ENCODE peak calls at places on chromosomes 11 and 22, in eight cellular contexts. One of them, this sample, is unnamed.

GRCh38 chr11:30527566-30527965 is 58.6 kb downstream of the MPPED2 start:
- DNase-seq in adrenal gland: peak; percentile 35
- DNase-seq in right atrium auricular region: no peak
- DNase-seq in effector memory CD4-positive, alpha-beta T cell: no peak
- DNase-seq in CD8-positive, alpha-beta T cell: no peak
- DNase-seq in mesenchymal stem cell: no peak
- DNase-seq in H7: no peak
- DNase-seq in CD4-positive, CD25-positive, alpha-beta regulatory T cell: no peak
- DNase-seq in this sample: no peak

GRCh38 chr22:50299724-50300619 is 7.5 kb downstream of the PLXNB2 start:
- DNase-seq in adrenal gland: no peak
- DNase-seq in effector memory CD4-positive, alpha-beta T cell: no peak
- DNase-seq in CD8-positive, alpha-beta T cell: no peak
- DNase-seq in CD4-positive, CD25-positive, alpha-beta regulatory T cell: no peak
- DNase-seq in right atrium auricular region: no peak
- DNase-seq in H7: peak; percentile 98
- DNase-seq in mesenchymal stem cell: no peak
- DNase-seq in this sample: no peak

GRCh38 chr11:67382481-67383136 is 9.2 kb upstream of the RAD9A start:
- DNase-seq in CD8-positive, alpha-beta T cell: peak; percentile 79
- DNase-seq in right atrium auricular region: peak; percentile 86
- DNase-seq in CD4-positive, CD25-positive, alpha-beta regulatory T cell: peak; percentile 74
- DNase-seq in mesenchymal stem cell: peak; percentile 79
- DNase-seq in adrenal gland: peak; percentile 80
- DNase-seq in H7: peak; percentile 90
- DNase-seq in effector memory CD4-positive, alpha-beta T cell: peak; percentile 73
- DNase-seq in this sample: peak; percentile 77

GRCh38 chr11:60905551-60906113 is 753 bp downstream of the PRPF19 start:
- DNase-seq in CD8-positive, alpha-beta T cell: no peak
- DNase-seq in adrenal gland: no peak
- DNase-seq in H7: no peak
- DNase-seq in effector memory CD4-positive, alpha-beta T cell: no peak
- DNase-seq in right atrium auricular region: no peak
- DNase-seq in mesenchymal stem cell: peak; percentile 61
- DNase-seq in CD4-positive, CD25-positive, alpha-beta regulatory T cell: no peak
- DNase-seq in this sample: no peak

GRCh38 chr11:2250041-2250440 is 20.3 kb downstream of the ASCL2 start:
- DNase-seq in adrenal gland: no peak
- DNase-seq in effector memory CD4-positive, alpha-beta T cell: no peak
- DNase-seq in mesenchymal stem cell: no peak
- DNase-seq in right atrium auricular region: no peak
- DNase-seq in CD4-positive, CD25-positive, alpha-beta regulatory T cell: no peak
- DNase-seq in CD8-positive, alpha-beta T cell: no peak
- DNase-seq in H7: no peak
- DNase-seq in this sample: no peak

GRCh38 chr11:2348986-2349385 is 28.1 kb upstream of the CD81 start:
- DNase-seq in CD8-positive, alpha-beta T cell: no peak
- DNase-seq in adrenal gland: no peak
- DNase-seq in H7: no peak
- DNase-seq in mesenchymal stem cell: peak; percentile 23
- DNase-seq in CD4-positive, CD25-positive, alpha-beta regulatory T cell: no peak
- DNase-seq in effector memory CD4-positive, alpha-beta T cell: no peak
- DNase-seq in right atrium auricular region: no peak
- DNase-seq in this sample: no peak

GRCh38 chr11:66069715-66070603 is at the start of gene PACS1:
- DNase-seq in effector memory CD4-positive, alpha-beta T cell: peak; percentile 73
- DNase-seq in CD8-positive, alpha-beta T cell: peak; percentile 73
- DNase-seq in adrenal gland: peak; percentile 77
- DNase-seq in H7: peak; percentile 97
- DNase-seq in CD4-positive, CD25-positive, alpha-beta regulatory T cell: peak; percentile 79
- DNase-seq in right atrium auricular region: peak; percentile 70
- DNase-seq in mesenchymal stem cell: peak; percentile 73
- DNase-seq in this sample: peak; percentile 76

GRCh38 chr11:118366287-118366686 is 6.9 kb downstream of the UBE4A start:
- DNase-seq in CD4-positive, CD25-positive, alpha-beta regulatory T cell: no peak
- DNase-seq in CD8-positive, alpha-beta T cell: no peak
- DNase-seq in right atrium auricular region: no peak
- DNase-seq in adrenal gland: no peak
- DNase-seq in H7: no peak
- DNase-seq in mesenchymal stem cell: no peak
- DNase-seq in effector memory CD4-positive, alpha-beta T cell: no peak
- DNase-seq in this sample: no peak

GRCh38 chr11:2538951-2539735 is 94.3 kb downstream of the KCNQ1 start:
- DNase-seq in CD8-positive, alpha-beta T cell: no peak
- DNase-seq in adrenal gland: peak; percentile 15
- DNase-seq in H7: peak; percentile 52
- DNase-seq in effector memory CD4-positive, alpha-beta T cell: no peak
- DNase-seq in mesenchymal stem cell: no peak
- DNase-seq in CD4-positive, CD25-positive, alpha-beta regulatory T cell: no peak
- DNase-seq in right atrium auricular region: no peak
- DNase-seq in this sample: peak; percentile 33

GRCh38 chr11:96905084-96905641 is 515.4 kb downstream of the JRKL start:
- DNase-seq in CD4-positive, CD25-positive, alpha-beta regulatory T cell: no peak
- DNase-seq in mesenchymal stem cell: no peak
- DNase-seq in right atrium auricular region: no peak
- DNase-seq in adrenal gland: no peak
- DNase-seq in H7: no peak
- DNase-seq in CD8-positive, alpha-beta T cell: no peak
- DNase-seq in effector memory CD4-positive, alpha-beta T cell: no peak
- DNase-seq in this sample: no peak

GRCh38 chr11:113286509-113287497 is 27.6 kb upstream of the TTC12 start:
- DNase-seq in CD4-positive, CD25-positive, alpha-beta regulatory T cell: no peak
- DNase-seq in right atrium auricular region: no peak
- DNase-seq in adrenal gland: no peak
- DNase-seq in effector memory CD4-positive, alpha-beta T cell: no peak
- DNase-seq in mesenchymal stem cell: peak; percentile 49
- DNase-seq in CD8-positive, alpha-beta T cell: no peak
- DNase-seq in H7: no peak
- DNase-seq in this sample: no peak

GRCh38 chr22:20584872-20585639 is 77.6 kb downstream of the MED15 start:
- DNase-seq in effector memory CD4-positive, alpha-beta T cell: no peak
- DNase-seq in CD4-positive, CD25-positive, alpha-beta regulatory T cell: no peak
- DNase-seq in adrenal gland: no peak
- DNase-seq in right atrium auricular region: no peak
- DNase-seq in H7: no peak
- DNase-seq in mesenchymal stem cell: no peak
- DNase-seq in CD8-positive, alpha-beta T cell: no peak
- DNase-seq in this sample: no peak

GRCh38 chr11:72569966-72570892 is 104.0 kb downstream of the PDE2A start:
- DNase-seq in mesenchymal stem cell: peak; percentile 45
- DNase-seq in CD8-positive, alpha-beta T cell: no peak
- DNase-seq in effector memory CD4-positive, alpha-beta T cell: no peak
- DNase-seq in H7: no peak
- DNase-seq in CD4-positive, CD25-positive, alpha-beta regulatory T cell: no peak
- DNase-seq in adrenal gland: no peak
- DNase-seq in right atrium auricular region: no peak
- DNase-seq in this sample: no peak

GRCh38 chr11:12598330-12599256 is 75.6 kb upstream of the TEAD1 start:
- DNase-seq in H7: no peak
- DNase-seq in mesenchymal stem cell: peak; percentile 55
- DNase-seq in adrenal gland: no peak
- DNase-seq in effector memory CD4-positive, alpha-beta T cell: no peak
- DNase-seq in CD8-positive, alpha-beta T cell: no peak
- DNase-seq in CD4-positive, CD25-positive, alpha-beta regulatory T cell: no peak
- DNase-seq in right atrium auricular region: no peak
- DNase-seq in this sample: no peak

GRCh38 chr22:50417544-50417943 is 57.3 kb downstream of the SBF1 start:
- DNase-seq in adrenal gland: no peak
- DNase-seq in effector memory CD4-positive, alpha-beta T cell: no peak
- DNase-seq in H7: no peak
- DNase-seq in mesenchymal stem cell: no peak
- DNase-seq in right atrium auricular region: no peak
- DNase-seq in CD4-positive, CD25-positive, alpha-beta regulatory T cell: no peak
- DNase-seq in CD8-positive, alpha-beta T cell: no peak
- DNase-seq in this sample: no peak

GRCh38 chr11:4375431-4376113 is 7.4 kb upstream of the OR52B4 start:
- DNase-seq in CD8-positive, alpha-beta T cell: no peak
- DNase-seq in CD4-positive, CD25-positive, alpha-beta regulatory T cell: no peak
- DNase-seq in effector memory CD4-positive, alpha-beta T cell: no peak
- DNase-seq in right atrium auricular region: no peak
- DNase-seq in mesenchymal stem cell: no peak
- DNase-seq in adrenal gland: no peak
- DNase-seq in H7: no peak
- DNase-seq in this sample: no peak

GRCh38 chr22:25494774-25495173 is 69.7 kb upstream of the GRK3 start:
- DNase-seq in CD8-positive, alpha-beta T cell: no peak
- DNase-seq in effector memory CD4-positive, alpha-beta T cell: no peak
- DNase-seq in mesenchymal stem cell: no peak
- DNase-seq in adrenal gland: no peak
- DNase-seq in CD4-positive, CD25-positive, alpha-beta regulatory T cell: no peak
- DNase-seq in H7: no peak
- DNase-seq in right atrium auricular region: no peak
- DNase-seq in this sample: no peak

GRCh38 chr11:82732734-82733443 is 775 bp downstream of the FAM181B start:
- DNase-seq in CD4-positive, CD25-positive, alpha-beta regulatory T cell: no peak
- DNase-seq in mesenchymal stem cell: no peak
- DNase-seq in right atrium auricular region: no peak
- DNase-seq in effector memory CD4-positive, alpha-beta T cell: no peak
- DNase-seq in H7: peak; percentile 76
- DNase-seq in adrenal gland: peak; percentile 24
- DNase-seq in CD8-positive, alpha-beta T cell: no peak
- DNase-seq in this sample: no peak

GRCh38 chr11:120340529-120340928 is 4.3 kb downstream of the ARHGEF12 start:
- DNase-seq in mesenchymal stem cell: no peak
- DNase-seq in effector memory CD4-positive, alpha-beta T cell: no peak
- DNase-seq in H7: no peak
- DNase-seq in right atrium auricular region: no peak
- DNase-seq in CD8-positive, alpha-beta T cell: no peak
- DNase-seq in adrenal gland: no peak
- DNase-seq in CD4-positive, CD25-positive, alpha-beta regulatory T cell: no peak
- DNase-seq in this sample: no peak

GRCh38 chr11:123356539-123356938 is 73.5 kb upstream of the GRAMD1B start:
- DNase-seq in CD4-positive, CD25-positive, alpha-beta regulatory T cell: no peak
- DNase-seq in effector memory CD4-positive, alpha-beta T cell: no peak
- DNase-seq in mesenchymal stem cell: no peak
- DNase-seq in adrenal gland: no peak
- DNase-seq in H7: no peak
- DNase-seq in right atrium auricular region: no peak
- DNase-seq in CD8-positive, alpha-beta T cell: no peak
- DNase-seq in this sample: no peak

GRCh38 chr11:123357990-123358827 is 71.9 kb upstream of the GRAMD1B start:
- DNase-seq in adrenal gland: peak; percentile 44
- DNase-seq in H7: peak; percentile 77
- DNase-seq in effector memory CD4-positive, alpha-beta T cell: no peak
- DNase-seq in CD8-positive, alpha-beta T cell: no peak
- DNase-seq in right atrium auricular region: no peak
- DNase-seq in CD4-positive, CD25-positive, alpha-beta regulatory T cell: no peak
- DNase-seq in mesenchymal stem cell: peak; percentile 8
- DNase-seq in this sample: no peak

GRCh38 chr11:123360267-123360936 is 69.7 kb upstream of the GRAMD1B start:
- DNase-seq in right atrium auricular region: no peak
- DNase-seq in CD4-positive, CD25-positive, alpha-beta regulatory T cell: no peak
- DNase-seq in CD8-positive, alpha-beta T cell: no peak
- DNase-seq in mesenchymal stem cell: no peak
- DNase-seq in H7: no peak
- DNase-seq in effector memory CD4-positive, alpha-beta T cell: no peak
- DNase-seq in adrenal gland: no peak
- DNase-seq in this sample: no peak

GRCh38 chr11:123354371-123354770 is 75.7 kb upstream of the GRAMD1B start:
- DNase-seq in mesenchymal stem cell: no peak
- DNase-seq in CD4-positive, CD25-positive, alpha-beta regulatory T cell: no peak
- DNase-seq in effector memory CD4-positive, alpha-beta T cell: no peak
- DNase-seq in right atrium auricular region: no peak
- DNase-seq in H7: no peak
- DNase-seq in CD8-positive, alpha-beta T cell: no peak
- DNase-seq in adrenal gland: no peak
- DNase-seq in this sample: no peak

GRCh38 chr11:123357353-123357989 is 72.6 kb upstream of the GRAMD1B start:
- DNase-seq in right atrium auricular region: no peak
- DNase-seq in effector memory CD4-positive, alpha-beta T cell: no peak
- DNase-seq in H7: no peak
- DNase-seq in CD4-positive, CD25-positive, alpha-beta regulatory T cell: no peak
- DNase-seq in CD8-positive, alpha-beta T cell: no peak
- DNase-seq in adrenal gland: no peak
- DNase-seq in mesenchymal stem cell: no peak
- DNase-seq in this sample: no peak
- H3K4me3 ChIP-seq in right atrium auricular region: peak overlapping the region; percentile 51
- H3K4me3 ChIP-seq in effector memory CD4-positive, alpha-beta T cell: peak overlapping the region; percentile 44
- H3K4me3 ChIP-seq in H7: peak overlapping the region; percentile 71
- H3K4me3 ChIP-seq in CD4-positive, CD25-positive, alpha-beta regulatory T cell: peak overlapping the region; percentile 49
- H3K4me3 ChIP-seq in CD8-positive, alpha-beta T cell: peak overlapping the region; percentile 25
- H3K4me3 ChIP-seq in adrenal gland: peak overlapping the region; percentile 63
- H3K4me3 ChIP-seq in mesenchymal stem cell: peak overlapping the region; percentile 85
- H3K4me3 ChIP-seq in this sample: peak overlapping the region; percentile 61

GRCh38 chr22:44906248-44906936 is 103.4 kb downstream of the PHF21B start:
- DNase-seq in CD4-positive, CD25-positive, alpha-beta regulatory T cell: no peak
- DNase-seq in H7: no peak
- DNase-seq in adrenal gland: no peak
- DNase-seq in CD8-positive, alpha-beta T cell: no peak
- DNase-seq in right atrium auricular region: no peak
- DNase-seq in mesenchymal stem cell: no peak
- DNase-seq in effector memory CD4-positive, alpha-beta T cell: no peak
- DNase-seq in this sample: no peak
- H3K4me3 ChIP-seq in CD4-positive, CD25-positive, alpha-beta regulatory T cell: no peak overlapping the region
- H3K4me3 ChIP-seq in H7: no peak overlapping the region
- H3K4me3 ChIP-seq in adrenal gland: no peak overlapping the region
- H3K4me3 ChIP-seq in CD8-positive, alpha-beta T cell: no peak overlapping the region
- H3K4me3 ChIP-seq in right atrium auricular region: no peak overlapping the region
- H3K4me3 ChIP-seq in mesenchymal stem cell: no peak overlapping the region
- H3K4me3 ChIP-seq in effector memory CD4-positive, alpha-beta T cell: no peak overlapping the region
- H3K4me3 ChIP-seq in this sample: no peak overlapping the region

GRCh38 chr11:78045851-78046485 is 17.7 kb upstream of the THRSP start:
- DNase-seq in H7: peak; percentile 97
- DNase-seq in right atrium auricular region: peak; percentile 82
- DNase-seq in effector memory CD4-positive, alpha-beta T cell: peak; percentile 49
- DNase-seq in CD8-positive, alpha-beta T cell: peak; percentile 77
- DNase-seq in mesenchymal stem cell: peak; percentile 63
- DNase-seq in CD4-positive, CD25-positive, alpha-beta regulatory T cell: peak; percentile 59
- DNase-seq in adrenal gland: peak; percentile 90
- DNase-seq in this sample: peak; percentile 66
- H3K4me3 ChIP-seq in H7: peak overlapping the region; percentile 24
- H3K4me3 ChIP-seq in right atrium auricular region: peak overlapping the region; percentile 59
- H3K4me3 ChIP-seq in effector memory CD4-positive, alpha-beta T cell: peak overlapping the region; percentile 16
- H3K4me3 ChIP-seq in CD8-positive, alpha-beta T cell: peak overlapping the region; percentile 48
- H3K4me3 ChIP-seq in mesenchymal stem cell: peak overlapping the region; percentile 83
- H3K4me3 ChIP-seq in CD4-positive, CD25-positive, alpha-beta regulatory T cell: peak overlapping the region; percentile 49
- H3K4me3 ChIP-seq in adrenal gland: peak overlapping the region; percentile 52
- H3K4me3 ChIP-seq in this sample: peak overlapping the region; percentile 45

DNA sequence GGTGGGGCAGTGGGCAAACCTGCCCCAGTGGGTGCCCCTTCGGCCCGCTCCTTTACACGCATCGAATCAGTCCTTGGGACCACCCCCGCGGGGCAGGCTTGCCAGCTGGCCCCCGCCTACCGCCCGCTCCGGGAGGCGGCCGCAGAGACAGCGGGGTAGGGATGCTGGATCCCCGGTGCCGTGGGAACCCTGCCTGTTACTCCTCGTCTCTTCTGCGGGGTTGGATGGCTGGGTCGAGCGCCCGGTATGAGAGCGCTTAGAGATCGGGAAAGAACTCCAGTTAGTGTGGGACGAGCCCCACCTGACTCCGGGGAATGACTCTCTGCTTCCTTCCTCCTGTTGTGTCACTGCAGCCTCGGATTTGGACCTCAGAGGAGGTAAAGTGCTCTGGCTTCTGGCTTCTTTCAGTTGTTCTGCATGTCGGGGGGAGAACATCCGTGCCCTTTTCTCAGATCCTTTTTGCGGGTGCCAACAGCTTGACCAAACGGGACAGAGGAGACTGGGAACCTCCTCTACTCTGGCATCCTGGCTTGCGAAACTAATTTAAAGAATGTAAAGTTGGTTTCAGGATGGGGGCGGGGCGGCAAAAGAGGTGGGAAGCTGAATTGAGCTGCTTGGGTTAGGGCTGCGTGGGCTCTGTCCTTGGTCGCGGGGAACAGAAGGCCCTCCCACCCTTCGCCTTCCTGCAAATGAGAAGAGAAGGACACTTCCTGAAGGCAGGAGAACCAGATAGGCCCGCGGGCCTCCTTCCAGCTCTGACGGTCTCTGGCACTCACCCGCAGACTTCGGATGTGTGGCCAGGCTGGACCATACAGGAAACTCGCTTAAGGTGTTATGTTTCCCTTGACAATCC is 915 bp downstream of the LAYN start:
- DNase-seq in mesenchymal stem cell: peak; percentile 90
- DNase-seq in CD4-positive, CD25-positive, alpha-beta regulatory T cell: no peak
- DNase-seq in CD8-positive, alpha-beta T cell: no peak
- DNase-seq in H7: peak; percentile 70
- DNase-seq in right atrium auricular region: no peak
- DNase-seq in adrenal gland: no peak
- DNase-seq in effector memory CD4-positive, alpha-beta T cell: no peak
- DNase-seq in this sample: no peak
- H3K4me3 ChIP-seq in mesenchymal stem cell: peak overlapping the region; percentile 85
- H3K4me3 ChIP-seq in CD4-positive, CD25-positive, alpha-beta regulatory T cell: peak overlapping the region; percentile 64
- H3K4me3 ChIP-seq in CD8-positive, alpha-beta T cell: peak overlapping the region; percentile 55
- H3K4me3 ChIP-seq in H7: peak overlapping the region; percentile 59
- H3K4me3 ChIP-seq in right atrium auricular region: peak overlapping the region; percentile 63
- H3K4me3 ChIP-seq in adrenal gland: peak overlapping the region; percentile 63
- H3K4me3 ChIP-seq in effector memory CD4-positive, alpha-beta T cell: peak overlapping the region; percentile 23
- H3K4me3 ChIP-seq in this sample: no peak overlapping the region